ENCODE peak calls at places on chromosomes 1 and 21, in four cellular contexts. I is brain microvascular endothelial cell, N is H9, U is fibroblast of pulmonary artery. W is an unnamed sample.

GRCh38 chr1:84401156-84401555 is 2.9 kb downstream of the DNASE2B start:
- DNase-seq in I (no peak), N (no peak), U (no peak), W (no peak)

GRCh38 chr1:224109981-224110380 is 3.9 kb upstream of the FBXO28 start:
- DNase-seq in I (no peak), N (no peak), U (no peak), W (no peak)

GRCh38 chr1:60547821-60548220 is 474.3 kb upstream of the C1orf87 start:
- DNase-seq in I (no peak), N (no peak), U (no peak), W (no peak)

GRCh38 chr1:68216088-68216487 is 16.2 kb downstream of the WLS start:
- DNase-seq in I (no peak), N (no peak), U (no peak), W (no peak)

GRCh38 chr21:17479606-17480005 is 33.2 kb upstream of the CXADR start:
- DNase-seq in I (no peak), N (no peak), U (no peak), W (no peak)

GRCh38 chr1:7827134-7827955 is 25.5 kb downstream of the UTS2 start:
- DNase-seq in I (no peak), N (no peak), U (peak; percentile 29), W (no peak)

GRCh38 chr1:149936992-149937705 is 470 bp upstream of the MTMR11 start:
- DNase-seq in I (no peak), N (peak; percentile 72), U (peak; percentile 45), W (peak; percentile 37)

GRCh38 chr1:230158422-230159291 is 91.6 kb downstream of the GALNT2 start:
- DNase-seq in I (no peak), N (peak; percentile 17), U (no peak), W (peak; percentile 67)

GRCh38 chr1:36822648-36823047 is 211.7 kb downstream of the GRIK3 start:
- DNase-seq in I (no peak), N (no peak), U (no peak), W (no peak)

GRCh38 chr21:45992311-45993209 is 11.0 kb downstream of the COL6A1 start:
- DNase-seq in I (no peak), N (no peak), U (no peak), W (no peak)

GRCh38 chr1:41917835-41918449 is 780 bp downstream of the HIVEP3 start:
- DNase-seq in I (no peak), N (peak; percentile 56), U (peak; percentile 30), W (no peak)

GRCh38 chr1:240722788-240723187 is 110.8 kb upstream of the GREM2 start:
- DNase-seq in I (no peak), N (no peak), U (no peak), W (no peak)

GRCh38 chr21:42231761-42232160 is 12.8 kb downstream of the ABCG1 start:
- DNase-seq in I (no peak), N (no peak), U (no peak), W (no peak)

GRCh38 chr1:242201090-242201489 is 202.2 kb upstream of the MAP1LC3C start:
- DNase-seq in I (no peak), N (no peak), U (no peak), W (no peak)

GRCh38 chr1:21919520-21919919 is 17.6 kb downstream of the HSPG2 start:
- DNase-seq in I (peak; percentile 74), N (no peak), U (peak; percentile 72), W (no peak)

GRCh38 chr1:60436148-60436547 is 362.6 kb upstream of the C1orf87 start:
- DNase-seq in I (no peak), N (no peak), U (no peak), W (no peak)

GRCh38 chr1:243765676-243766075 is 84.4 kb downstream of the AKT3 start:
- DNase-seq in I (no peak), N (no peak), U (no peak), W (no peak)

GRCh38 chr1:60573726-60574409 is 500.3 kb upstream of the C1orf87 start:
- DNase-seq in I (peak; percentile 75), N (no peak), U (peak; percentile 85), W (no peak)

GRCh38 chr1:225737179-225737578 is 40.4 kb upstream of the SRP9 start:
- DNase-seq in I (no peak), N (no peak), U (peak; percentile 20), W (no peak)

GRCh38 chr1:197356723-197357533 is 88.9 kb downstream of the CRB1 start:
- DNase-seq in I (peak; percentile 38), N (peak; percentile 41), U (peak; percentile 78), W (peak; percentile 41)

GRCh38 chr1:43438576-43439120 is 15.1 kb downstream of the HYI start:
- DNase-seq in I (no peak), N (no peak), U (no peak), W (no peak)

GRCh38 chr1:229063154-229063553 is 207.8 kb upstream of the RAB4A start:
- DNase-seq in I (no peak), N (no peak), U (no peak), W (no peak)

GRCh38 chr21:36079010-36079649 is 9.3 kb downstream of the CBR1 start:
- DNase-seq in I (peak; percentile 2), N (no peak), U (no peak), W (no peak)

GRCh38 chr1:73832276-73832825 is 365.6 kb downstream of the LRRIQ3 start:
- DNase-seq in I (no peak), N (no peak), U (no peak), W (no peak)

GRCh38 chr1:104072915-104073371 is 323.2 kb downstream of the AMY1C start:
- DNase-seq in I (no peak), N (peak; percentile 25), U (no peak), W (no peak)